ENCODE peak calls at places on chromosomes 4 and X, in four cellular contexts. P is IMR-90, V is dorsolateral prefrontal cortex, S is PC-3. W is an unnamed sample. For H3K27me3, the result is how much of the 10 kb centered on the place peaks cover.

GRCh38 chr4:112807999-112808398 is 171.1 kb downstream of the LARP7 start:
- DNase-seq in P (no peak), V (no peak), S (no peak), W (no peak)

GRCh38 chr4:42313872-42314271 is 83.4 kb upstream of the SHISA3 start:
- DNase-seq in P (no peak), V (no peak), S (no peak), W (no peak)

GRCh38 chr4:147482281-147482680 is 1.4 kb downstream of the EDNRA start:
- DNase-seq in P (no peak), V (no peak), S (peak), W (peak)

GRCh38 chr4:3660086-3660927 is 105.9 kb upstream of the ADRA2C start:
- DNase-seq in P (peak), V (peak), S (no peak), W (no peak)

GRCh38 chr4:65069177-65069576 is 601.1 kb downstream of the EPHA5 start:
- DNase-seq in P (no peak), V (no peak), S (no peak), W (no peak)

GRCh38 chr4:119304431-119304830 is 17.5 kb downstream of the FABP2 start:
- DNase-seq in P (no peak), V (no peak), S (no peak), W (no peak)

GRCh38 chr4:26069218-26069617 is 155.2 kb downstream of the SMIM20 start:
- DNase-seq in P (peak), V (no peak), S (peak), W (no peak)

GRCh38 chrX:73768886-73769285 is 205.9 kb downstream of the CHIC1 start:
- DNase-seq in P (no peak), V (no peak), S (no peak), W (no peak)

GRCh38 chr4:48651869-48652447 is 128.1 kb downstream of the FRYL start:
- DNase-seq in P (peak), V (no peak), S (no peak), W (peak)

GRCh38 chr4:1052231-1052671 is 40.8 kb downstream of the FGFRL1 start:
- DNase-seq in P (no peak), V (peak), S (no peak), W (no peak)
- H3K27me3 ChIP-seq in P (under half), V (under half), S (under half), W (under half)

GRCh38 chr4:7739918-7740865 is 199.5 kb downstream of the AFAP1 start:
- DNase-seq in P (no peak), V (no peak), S (no peak), W (no peak)

GRCh38 chr4:7737752-7738457 is 201.8 kb downstream of the AFAP1 start:
- DNase-seq in P (no peak), V (no peak), S (no peak), W (no peak)

GRCh38 chr4:7739077-7739917 is 200.4 kb downstream of the AFAP1 start:
- DNase-seq in P (no peak), V (no peak), S (no peak), W (no peak)

GRCh38 chr4:7737268-7737645 is 202.4 kb downstream of the AFAP1 start:
- DNase-seq in P (no peak), V (no peak), S (no peak), W (no peak)

DNA sequence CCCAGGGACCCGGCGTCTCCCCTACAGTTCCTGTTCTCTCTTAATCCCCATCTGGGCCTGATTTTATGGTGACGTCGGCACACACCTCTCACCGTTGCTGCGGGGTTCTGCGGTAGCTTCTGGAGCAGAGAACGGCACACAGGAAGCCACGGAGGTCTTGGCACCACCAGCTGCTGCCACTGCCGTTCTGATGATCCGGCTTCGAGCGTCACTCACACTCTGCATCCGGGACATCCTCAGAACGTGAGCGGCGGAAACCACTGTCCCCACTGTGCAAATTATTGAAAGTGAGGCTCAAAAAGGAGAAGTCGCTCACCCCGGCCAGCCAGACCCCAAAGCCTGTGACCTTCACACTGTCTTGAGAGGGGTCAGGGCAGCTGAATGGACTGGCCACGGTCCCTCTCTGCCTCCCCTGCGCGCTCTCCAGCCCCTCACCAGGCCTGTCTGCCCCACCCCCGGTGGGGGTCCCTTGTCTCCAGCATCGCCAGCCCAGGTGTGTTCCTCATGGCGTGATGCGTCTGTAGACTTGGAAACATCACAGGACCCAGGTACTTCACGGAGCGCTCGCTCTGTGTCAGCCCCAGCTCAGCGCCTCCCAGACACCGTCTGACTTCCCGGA is 201.1 kb downstream of the AFAP1 start:
- DNase-seq in P (no peak), V (no peak), S (no peak), W (no peak)
- H3K27me3 ChIP-seq in P (under half), V (under half), S (under half), W (under half)

GRCh38 chrX:111854778-111855490 is 21.0 kb upstream of the TRPC5OS start:
- DNase-seq in P (peak), V (no peak), S (no peak), W (peak)

GRCh38 chrX:111861605-111862004 is 14.4 kb upstream of the TRPC5OS start:
- DNase-seq in P (no peak), V (no peak), S (no peak), W (no peak)

GRCh38 chrX:111857534-111857933 is 18.4 kb upstream of the TRPC5OS start:
- DNase-seq in P (no peak), V (no peak), S (no peak), W (no peak)
- H3K27me3 ChIP-seq in P (under half), V (under half), S (under half), W (under half)

GRCh38 chr4:6005175-6005574 is 13.1 kb downstream of the C4orf50 start:
- DNase-seq in P (no peak), V (peak), S (no peak), W (no peak)
- H3K27me3 ChIP-seq in P (under half), V (under half), S (under half), W (under half)

DNA sequence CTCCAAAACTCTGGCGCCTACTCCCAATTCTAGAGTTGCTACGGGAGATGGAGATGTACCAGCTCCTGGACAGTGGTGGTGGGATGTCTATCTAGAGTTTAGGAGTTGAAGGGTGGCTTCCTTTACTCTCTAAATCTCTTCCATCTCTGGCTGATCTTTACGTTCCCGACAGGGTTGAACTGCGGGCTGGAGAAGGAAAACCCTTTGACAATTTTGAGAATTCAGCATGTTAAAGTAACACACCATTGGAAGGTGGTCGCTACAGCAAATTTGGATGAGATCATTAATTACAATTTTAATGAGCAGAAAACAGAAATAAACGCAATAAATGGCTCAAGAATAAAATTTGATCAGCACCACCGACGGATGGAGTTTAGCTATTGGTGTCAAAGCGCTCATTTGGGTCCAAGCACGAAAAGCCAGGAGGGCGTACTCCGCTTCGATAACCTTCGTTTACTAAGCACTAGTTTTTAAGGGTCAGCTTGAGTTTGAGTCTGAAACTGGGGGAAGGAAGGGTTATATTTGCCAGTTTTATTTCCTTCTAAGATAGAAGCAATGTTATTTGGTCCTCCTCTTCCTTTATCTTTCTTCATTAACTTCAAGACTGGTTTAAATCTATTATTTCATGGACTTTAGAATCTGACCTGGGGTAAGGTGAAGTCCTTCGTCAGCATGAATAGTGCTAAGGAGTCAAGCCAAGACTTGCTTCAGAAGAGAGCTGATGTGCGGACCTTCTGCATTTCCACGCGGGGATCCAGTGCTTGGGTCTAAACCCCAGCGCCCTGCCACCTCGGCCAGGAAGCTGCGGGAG is 1.5 kb upstream of the NKX6-1 start:
- DNase-seq in P (no peak), V (no peak), S (no peak), W (no peak)
- H3K27me3 ChIP-seq in P (half or more), V (half or more), S (under half), W (half or more)

W was measured in bronchial epithelial cell.